ENCODE peak calls at places on chromosomes 16 and 17, in seven cellular contexts. Y is upper lobe of right lung, I is cardiac muscle cell, D is AG09309, U is tibial nerve, E is left lung, O is lower leg skin. M is an unnamed sample.

GRCh38 chr17:77644981-77645380 is 313.5 kb upstream of the TNRC6C start:
- DNase-seq in I (no peak), Y (peak), D (no peak), E (no peak), O (peak), U (no peak), M (no peak)

GRCh38 chr17:42322382-42323267 is 34.3 kb downstream of the STAT5A start:
- DNase-seq in I (peak), E (peak), Y (peak), U (peak), D (peak), O (peak), M (peak)

GRCh38 chr17:33603794-33604193 is 310.7 kb upstream of the ASIC2 start:
- DNase-seq in D (no peak), I (no peak), Y (no peak), E (no peak), U (no peak), O (no peak), M (peak)

GRCh38 chr16:89322381-89323119 is 105.0 kb downstream of the ZNF778 start:
- DNase-seq in Y (peak), D (no peak), I (peak), U (no peak), E (peak), O (no peak), M (no peak)

GRCh38 chr16:47037396-47037745 is 63.9 kb upstream of the DNAJA2 start:
- DNase-seq in D (no peak), U (no peak), O (peak), Y (no peak), I (peak), E (no peak), M (peak)

GRCh38 chr16:88678224-88678979 is 7.9 kb downstream of the SNAI3 start:
- DNase-seq in U (no peak), O (no peak), Y (no peak), I (no peak), E (peak), D (no peak), M (no peak)

GRCh38 chr16:67415872-67416793 is at the start of gene ZDHHC1:
- DNase-seq in D (no peak), Y (peak), O (no peak), E (peak), U (no peak), I (peak), M (peak)

GRCh38 chr16:81946206-81946605 is 65.1 kb downstream of the SDR42E1 start:
- DNase-seq in D (peak), E (no peak), U (no peak), I (peak), O (no peak), Y (no peak), M (no peak)

GRCh38 chr16:57137043-57137442 is 44.7 kb downstream of the CPNE2 start:
- DNase-seq in U (no peak), D (no peak), O (peak), Y (peak), I (no peak), E (peak), M (no peak)

GRCh38 chr16:87608400-87608985 is 6.2 kb downstream of the JPH3 start:
- DNase-seq in D (no peak), I (peak), U (peak), Y (peak), O (no peak), E (no peak), M (peak)

GRCh38 chr17:68512967-68513474 is 791 bp downstream of the PRKAR1A start:
- DNase-seq in U (no peak), Y (no peak), O (peak), E (no peak), D (no peak), I (peak), M (peak)

GRCh38 chr17:68514809-68515208 is 2.6 kb downstream of the PRKAR1A start:
- DNase-seq in U (no peak), O (no peak), D (no peak), E (no peak), Y (no peak), I (peak), M (no peak)

GRCh38 chr17:68516732-68517131 is 4.5 kb downstream of the PRKAR1A start:
- DNase-seq in D (no peak), U (no peak), E (no peak), O (no peak), Y (no peak), I (no peak), M (no peak)

GRCh38 chr17:68513932-68514331 is 1.7 kb downstream of the PRKAR1A start:
- DNase-seq in U (no peak), D (no peak), O (no peak), E (no peak), I (no peak), Y (no peak), M (no peak)

DNA sequence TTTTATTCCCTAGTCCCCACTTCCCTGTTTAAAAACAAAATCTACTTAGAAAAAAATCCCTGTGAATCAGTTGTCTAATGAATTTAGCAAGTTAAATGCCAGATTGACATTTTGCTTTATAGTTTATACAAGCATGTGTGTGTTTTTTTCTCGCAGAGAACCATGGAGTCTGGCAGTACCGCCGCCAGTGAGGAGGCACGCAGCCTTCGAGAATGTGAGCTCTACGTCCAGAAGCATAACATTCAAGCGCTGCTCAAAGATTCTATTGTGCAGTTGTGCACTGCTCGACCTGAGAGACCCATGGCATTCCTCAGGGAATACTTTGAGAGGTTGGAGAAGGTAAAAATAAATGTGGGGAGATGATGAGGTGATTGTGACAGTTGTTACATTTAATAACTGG is 3.0 kb downstream of the PRKAR1A start:
- DNase-seq in E (no peak), Y (no peak), I (peak), U (no peak), O (no peak), D (no peak), M (no peak)
- H3K4me3 ChIP-seq in E (peak), Y (peak), I (peak), U (peak), O (no peak), D (no peak), M (no peak)

DNA sequence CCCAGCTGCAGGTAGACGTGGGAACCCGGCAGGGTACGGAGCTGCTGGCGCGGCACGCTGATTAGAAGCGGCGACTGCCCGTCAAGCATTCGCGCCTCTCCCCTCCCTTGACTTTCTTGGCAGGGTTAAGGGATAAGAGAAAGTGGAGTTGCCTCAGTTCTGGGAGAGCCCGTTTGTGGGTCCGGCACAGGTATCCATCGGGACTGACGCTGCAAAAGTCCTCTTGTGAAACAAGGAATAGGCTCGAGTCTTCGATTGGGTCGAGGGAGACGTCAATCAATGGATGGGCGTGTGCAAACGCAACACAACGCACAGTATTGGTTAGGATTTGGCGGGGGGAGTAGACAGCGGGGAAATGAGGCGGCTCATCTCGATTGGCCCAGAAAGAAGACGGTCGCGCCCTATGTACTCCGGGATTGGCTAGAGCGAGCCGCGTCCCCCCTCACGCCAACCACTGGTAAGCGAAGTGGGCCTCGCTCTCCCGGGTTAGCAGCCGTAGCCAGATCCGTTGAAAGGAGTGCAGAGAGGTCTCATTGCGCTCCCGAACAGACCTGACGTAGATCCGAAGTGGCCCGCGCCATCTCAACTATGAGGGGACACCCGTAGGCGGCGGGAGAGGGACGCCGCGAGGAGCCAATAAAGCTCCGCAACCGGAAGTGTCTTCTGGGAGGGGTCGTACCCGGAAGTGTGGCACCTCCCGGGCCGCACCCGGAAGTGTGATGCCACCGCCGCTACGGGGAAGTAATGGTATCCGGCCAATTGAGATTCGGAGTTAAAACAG is at the start of gene MON1B:
- DNase-seq in O (peak), D (peak), I (peak), U (peak), Y (peak), E (peak), M (peak)
- TF ChIP-seq CTCF in O (no peak), D (peak), I (no peak), U (no peak), Y (peak), E (no peak), M (no peak)

GRCh38 chr16:83253526-83253925 is 554.3 kb upstream of the HSBP1 start:
- DNase-seq in E (no peak), O (no peak), D (no peak), U (no peak), Y (no peak), I (no peak), M (no peak)

GRCh38 chr16:83244057-83244456 is 563.7 kb upstream of the HSBP1 start:
- DNase-seq in U (no peak), O (no peak), E (no peak), I (no peak), Y (no peak), D (no peak), M (no peak)

GRCh38 chr16:83245061-83245460 is 562.7 kb upstream of the HSBP1 start:
- DNase-seq in Y (no peak), U (no peak), E (no peak), D (no peak), O (no peak), I (peak), M (no peak)

GRCh38 chr16:83248735-83249469 is 558.9 kb upstream of the HSBP1 start:
- DNase-seq in D (no peak), U (no peak), E (no peak), Y (no peak), I (peak), O (no peak), M (no peak)

GRCh38 chr16:83247767-83248372 is 559.9 kb upstream of the HSBP1 start:
- DNase-seq in I (no peak), Y (no peak), E (no peak), D (no peak), U (no peak), O (no peak), M (no peak)
- H3K4me3 ChIP-seq in I (no peak), Y (no peak), E (no peak), D (no peak), U (no peak), O (no peak), M (no peak)

GRCh38 chr16:77439106-77439505 is 4.3 kb upstream of the ADAMTS18 start:
- DNase-seq in E (no peak), D (no peak), O (no peak), U (no peak), Y (no peak), I (no peak), M (no peak)

GRCh38 chr16:77435240-77435819 is 496 bp upstream of the ADAMTS18 start:
- DNase-seq in U (no peak), D (no peak), I (no peak), O (no peak), E (no peak), Y (no peak), M (no peak)

GRCh38 chr16:77434365-77435239 is at the start of gene ADAMTS18:
- DNase-seq in D (no peak), U (no peak), O (no peak), E (peak), Y (no peak), I (no peak), M (no peak)

GRCh38 chr16:77434022-77434364 is 841 bp downstream of the ADAMTS18 start:
- DNase-seq in Y (no peak), D (no peak), U (no peak), E (no peak), I (no peak), O (no peak), M (no peak)

GRCh38 chr16:77437859-77438258 is 3.0 kb upstream of the ADAMTS18 start:
- DNase-seq in E (no peak), U (no peak), I (peak), Y (no peak), D (no peak), O (no peak), M (no peak)
- TF ChIP-seq CTCF in E (no peak), U (no peak), I (peak), Y (no peak), D (peak), O (no peak), M (no peak)

GRCh38 chr17:81438024-81438664 is 42.9 kb downstream of the BAHCC1 start:
- DNase-seq in D (no peak), I (no peak), Y (no peak), O (no peak), U (no peak), E (no peak), M (no peak)
- H3K4me3 ChIP-seq in D (no peak), I (no peak), Y (no peak), O (no peak), U (no peak), E (no peak), M (no peak)

GRCh38 chr16:3003582-3004270 is 9.0 kb upstream of the CLDN9 start:
- DNase-seq in D (peak), Y (peak), O (peak), I (peak), U (peak), E (peak), M (peak)
- TF ChIP-seq CTCF in D (peak), Y (peak), O (no peak), I (peak), U (peak), E (peak), M (peak)

GRCh38 chr17:1605681-1606351 is 22.8 kb downstream of the SLC43A2 start:
- DNase-seq in U (no peak), O (no peak), I (no peak), Y (no peak), E (peak), D (no peak), M (no peak)

GRCh38 chr17:1607971-1608320 is 20.7 kb downstream of the SLC43A2 start:
- DNase-seq in I (no peak), U (no peak), D (no peak), O (no peak), Y (no peak), E (no peak), M (peak)

GRCh38 chr17:1606352-1606985 is 22.2 kb downstream of the SLC43A2 start:
- DNase-seq in E (peak), D (no peak), Y (no peak), I (no peak), U (no peak), O (no peak), M (peak)

GRCh38 chr17:1601571-1601970 is 27.1 kb downstream of the SLC43A2 start:
- DNase-seq in U (no peak), Y (no peak), D (no peak), O (no peak), E (no peak), I (no peak), M (no peak)

GRCh38 chr17:1604831-1605528 is 23.7 kb downstream of the SLC43A2 start:
- DNase-seq in O (no peak), U (no peak), E (peak), I (no peak), Y (no peak), D (no peak), M (no peak)
- H3K4me3 ChIP-seq in O (no peak), U (no peak), E (no peak), I (no peak), Y (no peak), D (no peak), M (no peak)

DNA sequence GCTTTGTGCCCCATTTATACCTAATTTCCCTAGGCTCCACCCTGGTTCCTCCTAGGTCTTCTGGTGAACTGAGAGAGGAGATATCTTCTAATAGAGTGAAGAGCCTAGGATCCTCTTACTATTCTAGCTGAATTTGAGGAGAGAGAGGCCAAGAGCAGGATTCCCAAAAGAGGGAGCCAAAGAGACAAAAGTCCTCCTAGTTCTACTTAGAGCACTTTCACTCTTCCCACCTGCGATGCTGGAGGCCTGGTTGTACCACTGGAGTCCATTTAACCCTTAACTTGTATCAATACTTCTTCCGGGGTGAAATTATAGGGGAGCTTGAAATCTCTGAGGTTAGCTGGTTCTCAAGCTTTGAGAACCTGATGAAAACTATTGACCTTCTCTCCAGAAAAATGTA is 3.4 kb upstream of the SSH2 start:
- DNase-seq in I (peak), Y (no peak), E (no peak), O (no peak), U (no peak), D (no peak), M (no peak)
- TF ChIP-seq CTCF in I (peak), Y (no peak), E (no peak), O (no peak), U (no peak), D (peak), M (no peak)